ENCODE peak calls at places on chromosomes 3 and 15, in eight cellular contexts. P is A549, D is fibroblast of the aortic adventitia, M is thyroid gland, J is MM.1S, E is IMR-90, C is NB4, G is kidney epithelial cell. N is an unnamed sample.

GRCh38 chr3:4351164-4351855 is 48.1 kb downstream of the SETMAR start:
- DNase-seq in P (no peak), D (peak; percentile 71), M (no peak), J (peak; percentile 51), E (peak; percentile 36), C (no peak), G (no peak), N (no peak)

GRCh38 chr3:195773956-195774537 is 37.7 kb downstream of the MUC4 start:
- DNase-seq in P (no peak), D (no peak), M (no peak), J (no peak), E (no peak), C (no peak), G (no peak), N (no peak)

GRCh38 chr15:93110502-93111040 is 21.6 kb upstream of the RGMA start:
- DNase-seq in P (no peak), D (no peak), M (no peak), J (no peak), E (no peak), C (no peak), G (no peak), N (no peak)

GRCh38 chr3:127147291-127147905 is 45.5 kb upstream of the PRR23E start:
- DNase-seq in P (no peak), D (no peak), M (no peak), J (no peak), E (no peak), C (no peak), G (no peak), N (no peak)

GRCh38 chr3:186882881-186883685 is 40.6 kb downstream of the ADIPOQ start:
- DNase-seq in P (peak; percentile 61), D (peak; percentile 67), M (no peak), J (no peak), E (peak; percentile 77), C (peak; percentile 78), G (peak; percentile 79), N (no peak)

GRCh38 chr3:117117188-117117936 is 407.8 kb downstream of the TUSC7 start:
- DNase-seq in P (no peak), D (no peak), M (no peak), J (peak; percentile 42), E (no peak), C (no peak), G (no peak), N (no peak)

GRCh38 chr15:80242132-80242769 is 9.8 kb downstream of the CTXND1 start:
- DNase-seq in P (peak; percentile 60), D (peak; percentile 19), M (no peak), J (peak; percentile 65), E (peak; percentile 24), C (peak; percentile 65), G (no peak), N (no peak)

GRCh38 chr3:197372076-197372661 is 73.8 kb upstream of the DLG1 start:
- DNase-seq in P (peak; percentile 65), D (peak; percentile 76), M (peak; percentile 61), J (no peak), E (peak; percentile 87), C (no peak), G (peak; percentile 93), N (no peak)

GRCh38 chr15:44798815-44799214 is 62.5 kb downstream of the TRIM69 start:
- DNase-seq in P (peak; percentile 19), D (peak; percentile 32), M (no peak), J (no peak), E (no peak), C (peak; percentile 22), G (no peak), N (no peak)

GRCh38 chr3:184765730-184766074 is 46.3 kb upstream of the VPS8 start:
- DNase-seq in P (no peak), D (peak; percentile 24), M (no peak), J (no peak), E (peak; percentile 74), C (peak; percentile 73), G (no peak), N (peak; percentile 36)

GRCh38 chr3:176755552-176755951 is 441.7 kb downstream of the TBL1XR1 start:
- DNase-seq in P (no peak), D (no peak), M (no peak), J (no peak), E (no peak), C (no peak), G (no peak), N (no peak)

DNA sequence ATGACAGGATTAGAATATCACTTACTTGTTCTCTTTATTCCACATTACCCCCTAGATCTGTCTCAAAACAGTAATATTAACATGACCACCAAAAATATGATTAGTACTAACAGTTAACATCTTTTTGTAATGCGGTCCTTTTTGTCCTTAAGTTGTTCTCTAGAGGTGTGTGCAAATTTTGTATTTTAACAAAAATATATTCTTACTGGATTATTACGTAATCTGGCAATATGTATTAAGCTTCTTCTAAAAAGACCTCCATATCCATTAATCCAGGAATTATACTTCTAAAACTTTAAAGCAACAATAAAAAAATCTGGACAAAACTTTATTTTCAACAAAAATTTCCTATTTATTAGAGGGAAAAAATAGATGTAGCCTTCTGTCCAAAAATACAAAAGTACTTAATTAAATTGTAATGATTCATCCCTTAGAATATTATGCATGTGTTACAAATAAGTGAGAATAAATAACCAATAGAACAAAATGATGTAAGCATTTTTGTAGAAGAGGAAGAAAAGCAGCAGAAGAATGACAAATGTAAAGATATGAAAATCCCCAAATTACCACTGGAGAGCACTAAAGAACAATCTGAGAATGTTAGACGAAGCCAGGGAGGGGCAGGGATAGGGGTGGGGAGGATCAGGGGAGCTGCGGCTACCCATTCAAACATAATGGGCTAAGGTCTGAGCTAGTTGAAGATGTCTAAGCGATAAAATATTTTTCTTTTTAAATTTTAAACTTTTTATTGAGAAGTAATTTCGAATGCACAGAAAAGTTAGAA is 945.6 kb downstream of the MCTP2 start:
- DNase-seq in P (no peak), D (no peak), M (no peak), J (no peak), E (no peak), C (peak; percentile 16), G (no peak), N (no peak)
- TF ChIP-seq CTCF in P (peak; percentile 16), D (no peak), M (no peak), J (no peak), E (no peak), C (no peak), G (no peak), N (no peak)

GRCh38 chr15:68203486-68203885 is 1.6 kb downstream of the CALML4 start:
- DNase-seq in P (no peak), D (no peak), M (no peak), J (no peak), E (no peak), C (no peak), G (no peak), N (no peak)
- H3K4me3 ChIP-seq in P (no peak overlapping the region), D (no peak overlapping the region), M (no peak overlapping the region), J (no peak overlapping the region), E (no peak overlapping the region), C (no peak overlapping the region), G (no peak overlapping the region), N (no peak overlapping the region)

GRCh38 chr15:68391084-68391483 is 40.9 kb downstream of the ITGA11 start:
- DNase-seq in P (no peak), D (no peak), M (no peak), J (no peak), E (no peak), C (no peak), G (no peak), N (no peak)
- TF ChIP-seq CTCF in P (no peak), D (no peak), M (no peak), J (no peak), E (no peak), C (no peak), G (no peak), N (no peak)

GRCh38 chr3:129277829-129278271 is 820 bp upstream of the HMCES start:
- DNase-seq in P (peak; percentile 8), D (peak; percentile 36), M (no peak), J (no peak), E (peak; percentile 19), C (peak; percentile 48), G (no peak), N (no peak)
- H3K4me3 ChIP-seq in P (peak overlapping the region; percentile 70), D (no peak overlapping the region), M (peak overlapping the region; percentile 66), J (no peak overlapping the region), E (no peak overlapping the region), C (peak overlapping the region; percentile 57), G (no peak overlapping the region), N (no peak overlapping the region)